ENCODE peak calls at places on chromosomes 6 and 20, in four cellular contexts. S is heart right ventricle; B is effector memory CD4-positive, alpha-beta T cell; L is PC-3. P is an unnamed sample.
A peak's percentile ranks its signal among the peaks of the same experiment; 100 is the strongest.

GRCh38 chr6:37502703-37503485 is 3.2 kb upstream of the CCDC167 start:
- DNase-seq in S (no peak), B (peak; percentile 70), L (no peak), P (peak; percentile 30)

GRCh38 chr20:44494266-44494665 is 18.6 kb downstream of the TTPAL start:
- DNase-seq in L (peak; percentile 58), B (no peak), S (no peak), P (no peak)

GRCh38 chr6:88165877-88166492 is at the start of gene CNR1:
- DNase-seq in S (peak; percentile 16), B (no peak), L (no peak), P (peak; percentile 74)

GRCh38 chr6:15522856-15523529 is 139.8 kb downstream of the DTNBP1 start:
- DNase-seq in L (no peak), B (no peak), S (no peak), P (no peak)

GRCh38 chr6:16761469-16762264 is 407 bp upstream of the ATXN1 start:
- DNase-seq in L (peak; percentile 89), B (peak; percentile 84), S (peak; percentile 90), P (peak; percentile 94)

GRCh38 chr20:34098570-34098969 is 13.5 kb downstream of the EIF2S2 start:
- DNase-seq in S (no peak), B (no peak), L (no peak), P (no peak)

GRCh38 chr6:18141805-18142590 is 12.9 kb downstream of the TPMT start:
- DNase-seq in B (no peak), L (no peak), S (no peak), P (no peak)

GRCh38 chr6:67877288-67877687 is 757.8 kb upstream of the ADGRB3 start:
- DNase-seq in L (no peak), S (no peak), B (no peak), P (no peak)

GRCh38 chr6:106684011-106684410 is 54.6 kb downstream of the QRSL1 start:
- DNase-seq in B (no peak), L (no peak), S (no peak), P (no peak)

GRCh38 chr20:58652606-58653303 is 1.7 kb downstream of the STX16 start:
- DNase-seq in B (no peak), S (no peak), L (peak; percentile 41), P (peak; percentile 5)

GRCh38 chr6:46626228-46626909 is 26.2 kb downstream of the CYP39A1 start:
- DNase-seq in S (peak; percentile 23), L (peak; percentile 73), B (no peak), P (no peak)

GRCh38 chr6:25312703-25313102 is 33.5 kb downstream of the CARMIL1 start:
- DNase-seq in S (no peak), L (peak; percentile 82), B (no peak), P (no peak)

GRCh38 chr20:44745560-44746366 is at the start of gene KCNK15:
- DNase-seq in B (no peak), S (peak; percentile 32), L (peak; percentile 16), P (no peak)

GRCh38 chr6:100116409-100117194 is 122.6 kb upstream of the MCHR2 start:
- DNase-seq in L (peak; percentile 79), B (no peak), S (peak; percentile 29), P (no peak)

GRCh38 chr20:40276291-40276690 is 412.7 kb downstream of the MAFB start:
- DNase-seq in L (no peak), B (no peak), S (no peak), P (no peak)

GRCh38 chr6:13846841-13847240 is 32.5 kb upstream of the MCUR1 start:
- DNase-seq in B (no peak), S (no peak), L (no peak), P (no peak)

GRCh38 chr6:161548713-161549112 is 274.9 kb upstream of the AGPAT4 start:
- DNase-seq in L (no peak), S (no peak), B (no peak), P (no peak)

GRCh38 chr20:38065764-38066375 is 32.3 kb downstream of the RPRD1B start:
- DNase-seq in L (no peak), S (peak; percentile 30), B (no peak), P (no peak)

GRCh38 chr6:140504776-140505175 is 1130.3 kb upstream of the CITED2 start:
- DNase-seq in L (no peak), S (no peak), B (no peak), P (no peak)

GRCh38 chr6:41707565-41708200 is 27.7 kb downstream of the TFEB start:
- DNase-seq in B (peak; percentile 5), L (no peak), S (no peak), P (no peak)

GRCh38 chr6:14516947-14517346 is 399.4 kb downstream of the CD83 start:
- DNase-seq in B (no peak), S (no peak), L (no peak), P (no peak)

DNA sequence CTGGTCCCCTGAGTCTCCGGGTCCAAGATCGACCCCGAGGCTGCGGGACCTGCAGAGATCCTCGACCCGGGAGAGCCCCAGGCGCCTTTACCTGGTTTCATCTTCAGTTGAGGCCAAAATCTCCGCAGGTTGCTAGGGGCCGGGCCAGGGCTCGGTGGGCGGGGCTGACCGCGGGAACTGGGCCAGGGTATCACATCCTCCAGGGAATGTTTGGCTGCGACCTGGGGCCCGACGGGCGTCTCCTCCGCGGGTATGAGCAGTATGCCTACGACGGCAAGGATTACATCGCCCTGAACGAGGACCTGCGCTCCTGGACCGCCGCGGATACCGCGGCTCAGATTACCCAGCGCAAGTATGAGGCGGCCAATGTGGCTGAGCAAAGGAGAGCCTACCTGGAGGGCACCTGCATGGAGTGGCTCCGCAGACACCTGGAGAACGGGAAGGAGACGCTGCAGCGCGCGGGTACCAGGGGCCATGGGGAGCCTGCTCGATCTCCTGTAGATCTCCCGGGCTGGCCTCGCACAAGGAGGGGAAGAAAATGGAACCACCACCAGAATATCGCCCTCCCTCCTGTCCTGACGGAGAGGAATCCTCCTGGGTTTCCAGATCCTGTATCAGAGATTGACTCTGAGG is 53.8 kb upstream of the POLR1H start:
- DNase-seq in L (no peak), B (no peak), S (no peak), P (no peak)
- H3K4me3 ChIP-seq in L (no peak overlapping the region), B (peak overlapping the region; percentile 61), S (peak overlapping the region; percentile 76), P (peak overlapping the region; percentile 45)

GRCh38 chr6:53499094-53499493 is 45.8 kb downstream of the GCLC start:
- DNase-seq in S (no peak), B (no peak), L (no peak), P (no peak)

GRCh38 chr6:53506872-53507271 is 38.0 kb downstream of the GCLC start:
- DNase-seq in L (no peak), B (no peak), S (no peak), P (no peak)

GRCh38 chr6:53503060-53503459 is 41.8 kb downstream of the GCLC start:
- DNase-seq in B (no peak), L (no peak), S (no peak), P (no peak)

GRCh38 chr6:53500095-53500494 is 44.8 kb downstream of the GCLC start:
- DNase-seq in S (no peak), B (no peak), L (no peak), P (no peak)

DNA sequence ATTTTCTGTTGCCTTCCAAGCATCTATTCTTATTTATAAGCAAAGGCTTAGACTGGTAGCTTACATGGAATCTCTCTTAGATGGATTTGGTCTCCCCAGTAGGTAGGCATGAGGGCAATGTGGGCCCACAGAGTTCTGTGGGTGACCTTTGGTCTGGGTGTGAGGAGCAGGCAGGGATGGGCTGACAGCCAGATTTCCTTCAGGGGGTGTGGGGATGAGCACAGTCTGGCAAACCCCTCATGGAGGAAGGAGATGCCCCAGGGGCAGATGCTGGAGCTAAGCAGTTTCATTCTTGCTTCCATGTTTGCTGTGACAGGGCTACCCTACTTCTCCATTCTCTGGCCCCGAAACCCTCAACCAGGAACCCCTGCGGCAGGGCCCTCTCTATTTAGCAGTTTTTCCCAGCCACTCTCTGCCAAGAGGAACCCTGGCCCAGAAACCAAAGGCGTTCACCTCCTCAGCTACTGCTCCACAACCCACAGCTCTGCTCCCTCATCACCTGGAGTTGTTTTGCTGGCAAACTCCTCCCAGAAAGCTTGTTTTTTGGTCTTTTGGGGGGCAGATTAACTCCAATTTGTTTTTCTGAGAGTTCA is 40.4 kb downstream of the GCLC start:
- DNase-seq in S (no peak), L (no peak), B (no peak), P (no peak)
- H3K36me3 ChIP-seq in S (peaks cover 90% of the 10 kb centered on the region), L (peaks cover 59% of the 10 kb centered on the region), B (peaks cover 18% of the 10 kb centered on the region), P (no peaks in the 10 kb centered on the region)

GRCh38 chr20:53655909-53656652 is 62.4 kb upstream of the ZNF217 start:
- DNase-seq in L (peak; percentile 49), B (no peak), S (no peak), P (no peak)

GRCh38 chr20:53657289-53657678 is 63.6 kb upstream of the ZNF217 start:
- DNase-seq in L (no peak), B (no peak), S (no peak), P (no peak)

GRCh38 chr20:53652859-53653520 is 59.4 kb upstream of the ZNF217 start:
- DNase-seq in S (no peak), B (no peak), L (no peak), P (no peak)

GRCh38 chr20:53656653-53657288 is 63.1 kb upstream of the ZNF217 start:
- DNase-seq in L (peak; percentile 39), B (no peak), S (no peak), P (no peak)

DNA sequence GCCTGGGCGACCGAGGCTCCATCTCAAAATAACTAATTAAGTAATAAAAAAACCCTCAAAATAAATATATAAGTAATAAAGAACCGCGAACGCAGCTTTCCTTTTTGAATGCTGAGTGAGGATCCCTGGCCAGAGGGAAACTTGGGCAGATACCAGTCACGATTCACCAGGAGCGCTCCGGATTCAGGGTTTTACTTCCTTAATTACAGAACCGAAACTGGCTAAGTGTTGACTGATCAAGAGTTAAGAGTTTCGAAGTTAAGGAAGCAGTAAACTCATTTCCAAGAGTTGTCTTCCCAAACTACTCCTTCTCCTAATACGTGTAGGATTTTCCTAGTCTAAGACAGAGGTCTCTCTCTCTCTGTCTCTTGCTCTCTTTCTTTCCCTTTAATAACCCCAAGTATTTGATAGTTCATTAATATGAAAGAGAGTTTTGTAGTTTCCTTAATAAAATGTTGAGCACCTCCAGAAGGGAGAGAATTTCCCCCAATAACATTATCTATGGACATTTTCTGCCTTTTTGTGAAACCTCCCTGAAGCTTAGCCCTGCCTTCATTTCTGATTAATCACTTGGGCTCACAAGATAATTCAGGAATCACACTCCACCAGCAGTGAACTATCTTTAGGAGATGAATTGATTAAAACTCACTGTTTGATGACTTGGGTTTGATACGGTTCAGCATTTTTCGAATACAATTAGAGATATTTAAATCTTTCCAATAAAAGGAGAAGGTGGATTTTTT is 61.5 kb upstream of the ZNF217 start:
- DNase-seq in S (no peak), B (no peak), L (peak; percentile 33), P (no peak)
- H3K4me3 ChIP-seq in S (peak overlapping the region; percentile 14), B (no peak overlapping the region), L (peak overlapping the region; percentile 55), P (peak overlapping the region; percentile 4)

GRCh38 chr20:35560541-35560940 is 18.7 kb downstream of the ERGIC3 start:
- DNase-seq in S (no peak), B (no peak), L (no peak), P (no peak)

GRCh38 chr20:35560105-35560511 is 18.2 kb downstream of the ERGIC3 start:
- DNase-seq in S (no peak), B (no peak), L (peak; percentile 62), P (no peak)

GRCh38 chr20:35556871-35557270 is 15.0 kb downstream of the ERGIC3 start:
- DNase-seq in B (no peak), S (no peak), L (no peak), P (no peak)

GRCh38 chr20:35558981-35559693 is 17.3 kb downstream of the ERGIC3 start:
- DNase-seq in S (no peak), B (no peak), L (no peak), P (no peak)

DNA sequence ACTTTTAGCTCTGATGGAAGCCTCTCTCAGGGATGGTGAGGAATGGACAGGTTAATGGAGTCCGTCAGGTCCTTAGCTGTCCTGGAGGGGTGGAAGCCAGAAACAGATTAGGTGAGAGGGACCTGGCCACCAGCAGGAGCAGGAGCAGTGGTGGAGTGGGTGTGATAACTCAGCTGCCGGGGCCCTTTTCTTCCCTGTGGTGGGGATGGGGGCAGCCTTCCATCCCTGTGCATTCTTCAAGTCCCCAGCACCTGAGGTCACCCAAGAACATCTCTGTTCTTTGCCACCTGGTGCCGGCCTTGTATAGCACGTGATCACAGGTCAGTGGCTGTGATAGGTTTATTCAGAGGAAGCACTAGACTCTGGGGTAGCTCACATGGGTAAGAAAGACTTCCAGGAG is 16.5 kb downstream of the ERGIC3 start:
- DNase-seq in B (no peak), L (no peak), S (no peak), P (no peak)
- H3K36me3 ChIP-seq in B (peaks cover 27% of the 10 kb centered on the region), L (peaks cover 35% of the 10 kb centered on the region), S (peaks cover 39% of the 10 kb centered on the region), P (no peaks in the 10 kb centered on the region)

P was measured in Peyer's patch.